ENCODE peak calls at places on chromosomes 3 and 15, in five cellular contexts. U, S, W, N and O are unnamed samples.

GRCh38 chr3:39724233-39724846 is 85.1 kb upstream of the MYRIP start:
- DNase-seq in W (peak), U (peak), S (no peak), N (peak), O (no peak)

GRCh38 chr3:9409981-9410849 is 12.8 kb downstream of the SETD5 start:
- DNase-seq in N (no peak), S (no peak), U (no peak), W (no peak), O (no peak)

GRCh38 chr15:78004919-78005634 is 72.4 kb downstream of the TBC1D2B start:
- DNase-seq in U (peak), S (no peak), N (peak), W (peak), O (no peak)

GRCh38 chr3:52705688-52706686 is at the start of the genes GLT8D1 and SPCS1:
- DNase-seq in U (peak), S (peak), N (peak), W (peak), O (no peak)

GRCh38 chr15:77580991-77581682 is 51.6 kb downstream of the LINGO1 start:
- DNase-seq in W (no peak), N (no peak), S (no peak), U (no peak), O (no peak)

GRCh38 chr15:80494311-80494710 is 90.1 kb downstream of the ARNT2 start:
- DNase-seq in U (peak), W (no peak), N (peak), S (no peak), O (no peak)

GRCh38 chr3:187183210-187183862 is 13.9 kb upstream of the RTP1 start:
- DNase-seq in S (no peak), W (no peak), N (peak), U (no peak), O (peak)

GRCh38 chr15:81294501-81294850 is 29.5 kb downstream of the STARD5 start:
- DNase-seq in U (no peak), S (no peak), N (no peak), W (no peak), O (no peak)

GRCh38 chr15:69200773-69201745 is 40.6 kb downstream of the GLCE start:
- DNase-seq in N (no peak), S (no peak), U (no peak), W (no peak), O (no peak)

GRCh38 chr15:82647045-82647834 is at the start of gene CPEB1:
- DNase-seq in S (peak), N (peak), W (no peak), U (peak), O (no peak)

GRCh38 chr3:47010910-47011309 is 31.4 kb downstream of the NBEAL2 start:
- DNase-seq in U (no peak), N (no peak), W (no peak), S (no peak), O (no peak)

GRCh38 chr3:20573175-20573574 is 387.2 kb upstream of the SGO1 start:
- DNase-seq in S (no peak), N (no peak), W (peak), U (peak), O (no peak)

GRCh38 chr3:10405816-10406215 is 84.9 kb upstream of the SEC13 start:
- DNase-seq in W (no peak), S (no peak), U (no peak), N (no peak), O (no peak)

GRCh38 chr15:31004220-31004733 is 12.8 kb upstream of the MTMR10 start:
- DNase-seq in N (no peak), S (peak), W (peak), U (no peak), O (peak)

GRCh38 chr3:42122261-42123011 is 31.3 kb downstream of the TRAK1 start:
- DNase-seq in N (no peak), W (no peak), U (no peak), S (no peak), O (no peak)

GRCh38 chr15:83123529-83123928 is 16.1 kb downstream of the TM6SF1 start:
- DNase-seq in W (no peak), S (no peak), U (no peak), N (no peak), O (no peak)

GRCh38 chr15:63065262-63066234 is 23.0 kb downstream of the TPM1 start:
- DNase-seq in S (no peak), W (no peak), N (no peak), U (no peak), O (no peak)

GRCh38 chr3:95088464-95088863 is 1025.6 kb downstream of the NSUN3 start:
- DNase-seq in W (no peak), S (no peak), N (no peak), U (no peak), O (no peak)

GRCh38 chr3:197692641-197693040 is 44.1 kb downstream of the RUBCN start:
- DNase-seq in S (no peak), U (peak), W (peak), N (peak), O (no peak)

GRCh38 chr3:146218880-146219866 is 31.7 kb downstream of the PLSCR4 start:
- DNase-seq in N (peak), U (peak), W (peak), S (no peak), O (no peak)

GRCh38 chr3:103711670-103712069 is 1276.9 kb downstream of the ZPLD1 start:
- DNase-seq in S (no peak), U (no peak), W (no peak), N (no peak), O (no peak)

GRCh38 chr3:197354195-197355059 is 56.0 kb upstream of the DLG1 start:
- DNase-seq in N (peak), W (no peak), U (peak), S (no peak), O (no peak)

GRCh38 chr15:97728791-97729190 is 231.7 kb upstream of the ARRDC4 start:
- DNase-seq in W (no peak), S (no peak), N (no peak), U (no peak), O (no peak)

GRCh38 chr3:187741403-187742350 is 3.6 kb downstream of the BCL6 start:
- DNase-seq in S (peak), N (peak), U (peak), W (peak), O (no peak)

GRCh38 chr3:37310666-37311050 is 136.3 kb upstream of the LRRFIP2 start:
- DNase-seq in S (no peak), N (no peak), W (no peak), U (peak), O (no peak)

GRCh38 chr3:37620071-37620635 is 241.5 kb upstream of the CTDSPL start:
- DNase-seq in S (no peak), W (no peak), U (no peak), N (no peak), O (no peak)

GRCh38 chr3:115418583-115418982 is 204.7 kb upstream of the GAP43 start:
- DNase-seq in N (no peak), S (no peak), W (no peak), U (no peak), O (no peak)

GRCh38 chr3:2362122-2362521 is 263.5 kb downstream of the CNTN4 start:
- DNase-seq in W (no peak), N (no peak), U (no peak), S (no peak), O (no peak)

GRCh38 chr3:430186-430585 is 233.6 kb downstream of the CHL1 start:
- DNase-seq in N (no peak), S (no peak), W (no peak), U (no peak), O (no peak)

GRCh38 chr3:32432711-32433530 is 41.3 kb downstream of the CMTM7 start:
- DNase-seq in U (peak), W (no peak), N (peak), S (no peak), O (no peak)

GRCh38 chr3:24088782-24089181 is 143.7 kb downstream of the NR1D2 start:
- DNase-seq in U (peak), S (no peak), W (no peak), N (peak), O (no peak)